ENCODE peak calls at places on chromosomes 16 and 17, in nine cellular contexts. A is HCT116, J is mesendoderm, V is H1, T is fibroblast of lung, D is GM23248, R is A549, K is neural progenitor cell, S is OCI-LY7. Z is an unnamed sample.

GRCh38 chr17:81386141-81386645 is 9.1 kb upstream of the BAHCC1 start:
- DNase-seq in A (no peak), J (peak), V (no peak), T (peak), D (no peak), R (no peak), K (no peak), S (no peak), Z (peak)

GRCh38 chr17:80289631-80290030 is 29.0 kb downstream of the RNF213 start:
- DNase-seq in A (no peak), J (no peak), V (no peak), T (no peak), D (no peak), R (no peak), K (no peak), S (no peak), Z (no peak)

GRCh38 chr17:78479369-78479768 is 97.8 kb downstream of the DNAH17 start:
- DNase-seq in A (no peak), J (no peak), V (no peak), T (no peak), D (no peak), R (no peak), K (no peak), S (no peak), Z (no peak)

GRCh38 chr16:933581-933980 is 37.2 kb downstream of the LMF1 start:
- DNase-seq in A (no peak), J (no peak), V (no peak), T (no peak), D (no peak), R (no peak), K (no peak), S (no peak), Z (no peak)

GRCh38 chr17:28394717-28395116 is 11.3 kb downstream of the SLC46A1 start:
- DNase-seq in A (no peak), J (peak), V (no peak), T (peak), D (peak), R (no peak), K (no peak), S (no peak), Z (no peak)

GRCh38 chr17:35708149-35708548 is 23.3 kb upstream of the RASL10B start:
- DNase-seq in A (no peak), J (no peak), V (no peak), T (no peak), D (no peak), R (no peak), K (no peak), S (no peak), Z (no peak)

GRCh38 chr17:63834431-63835166 is 7.1 kb upstream of the FTSJ3 start:
- DNase-seq in A (peak), J (peak), V (peak), T (peak), D (peak), R (peak), K (peak), S (peak), Z (peak)

GRCh38 chr17:74950207-74950606 is 14.5 kb downstream of the OTOP3 start:
- DNase-seq in A (no peak), J (no peak), V (no peak), T (no peak), D (no peak), R (no peak), K (no peak), S (no peak), Z (no peak)

GRCh38 chr16:2675021-2675420 is 7.3 kb upstream of the KCTD5 start:
- DNase-seq in A (no peak), J (no peak), V (no peak), T (no peak), D (no peak), R (no peak), K (no peak), S (no peak), Z (no peak)

GRCh38 chr17:43720311-43721060 is 38.1 kb downstream of the SOST start:
- DNase-seq in A (no peak), J (peak), V (peak), T (peak), D (peak), R (peak), K (peak), S (peak), Z (peak)

GRCh38 chr16:24776486-24777220 is 47.2 kb downstream of the TNRC6A start:
- DNase-seq in A (no peak), J (no peak), V (no peak), T (peak), D (peak), R (no peak), K (no peak), S (no peak), Z (no peak)

GRCh38 chr17:1709971-1710806 is at the start of gene TLCD2:
- DNase-seq in A (peak), J (peak), V (peak), T (peak), D (peak), R (peak), K (peak), S (no peak), Z (peak)

GRCh38 chr16:27199747-27200146 is 3.6 kb upstream of the KDM8 start:
- DNase-seq in A (no peak), J (no peak), V (no peak), T (peak), D (no peak), R (no peak), K (no peak), S (peak), Z (no peak)

GRCh38 chr17:43175213-43176118 is 4.5 kb downstream of the NBR1 start:
- DNase-seq in A (no peak), J (peak), V (no peak), T (peak), D (peak), R (no peak), K (no peak), S (no peak), Z (no peak)

GRCh38 chr17:78541488-78542237 is 35.5 kb downstream of the DNAH17 start:
- DNase-seq in A (peak), J (peak), V (no peak), T (peak), D (peak), R (peak), K (no peak), S (no peak), Z (no peak)

GRCh38 chr17:18889658-18890057 is 31.7 kb downstream of the PRPSAP2 start:
- DNase-seq in A (no peak), J (no peak), V (no peak), T (peak), D (no peak), R (no peak), K (no peak), S (no peak), Z (no peak)

GRCh38 chr17:78883090-78883532 is 19.9 kb downstream of the CEP295NL start:
- DNase-seq in A (peak), J (peak), V (no peak), T (peak), D (peak), R (peak), K (no peak), S (no peak), Z (no peak)

GRCh38 chr16:54932737-54933254 is 2.1 kb downstream of the IRX5 start:
- DNase-seq in A (no peak), J (peak), V (peak), T (peak), D (peak), R (no peak), K (peak), S (no peak), Z (peak)

GRCh38 chr17:55451203-55451641 is 29.6 kb upstream of the MMD start:
- DNase-seq in A (no peak), J (peak), V (no peak), T (peak), D (peak), R (peak), K (no peak), S (no peak), Z (no peak)

GRCh38 chr17:71472809-71473789 is 647.7 kb upstream of the SOX9 start:
- DNase-seq in A (peak), J (peak), V (no peak), T (peak), D (peak), R (peak), K (peak), S (peak), Z (peak)

GRCh38 chr17:75589017-75589918 is 1.7 kb downstream of the MYO15B start:
- DNase-seq in A (peak), J (peak), V (peak), T (peak), D (peak), R (peak), K (peak), S (peak), Z (peak)

DNA sequence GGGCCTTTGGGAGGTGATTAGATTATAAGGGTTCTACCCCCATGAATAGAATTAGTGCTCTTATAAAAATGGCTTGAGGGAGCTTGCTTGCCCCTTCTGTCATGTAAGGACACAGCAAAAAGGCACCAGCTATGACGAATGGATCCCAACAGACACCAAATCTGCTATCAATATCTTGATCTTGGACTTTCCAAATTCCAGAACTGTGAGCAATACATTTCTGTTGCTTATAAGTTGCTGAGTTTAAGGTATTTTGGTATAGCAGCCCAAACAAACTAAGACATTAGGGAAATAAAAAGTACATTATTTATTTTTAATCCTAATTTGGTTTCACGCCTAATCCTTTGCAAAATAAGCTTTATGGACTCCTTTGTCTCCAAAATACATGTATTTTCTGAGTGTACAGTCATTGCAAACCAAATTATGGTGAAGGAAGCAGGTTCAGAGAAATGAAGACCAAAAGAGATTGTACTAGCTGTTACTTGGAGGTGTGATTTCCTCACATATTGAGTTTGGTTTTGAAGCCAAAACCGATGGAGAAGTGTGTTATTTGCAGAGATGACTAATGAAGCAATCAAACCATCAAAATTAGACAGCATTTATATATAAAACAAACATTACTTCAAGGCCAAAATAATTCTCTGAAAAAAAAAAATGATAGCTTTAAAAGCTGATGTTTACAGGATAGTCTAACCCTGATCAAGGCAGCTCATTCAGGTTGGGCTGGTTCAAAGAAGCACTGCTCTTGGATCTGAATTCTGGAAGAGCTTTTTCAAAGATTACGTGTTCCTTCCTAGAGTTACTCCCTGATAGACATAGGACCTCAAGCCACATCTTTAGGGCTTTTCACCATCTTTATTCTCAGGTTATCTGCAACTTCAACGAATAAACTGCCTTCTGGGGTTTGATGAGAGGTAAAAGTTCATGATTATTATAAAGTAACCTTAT is 71.6 kb downstream of the MYO1D start:
- DNase-seq in A (no peak), J (no peak), V (no peak), T (no peak), D (peak), R (no peak), K (no peak), S (no peak), Z (no peak)
- H3K4me2 ChIP-seq in A (no peak), J (no peak), V (no peak), T (no peak), D (peak), R (no peak), K (no peak), S (no peak), Z (no peak)

GRCh38 chr16:10947211-10947787 is 2.9 kb downstream of the CLEC16A start:
- DNase-seq in A (no peak), J (no peak), V (no peak), T (no peak), D (no peak), R (no peak), K (no peak), S (no peak), Z (no peak)

GRCh38 chr16:10946308-10946707 is 1.9 kb downstream of the CLEC16A start:
- DNase-seq in A (no peak), J (peak), V (no peak), T (peak), D (no peak), R (no peak), K (peak), S (no peak), Z (peak)

GRCh38 chr16:10951016-10951415 is 6.7 kb downstream of the CLEC16A start:
- DNase-seq in A (no peak), J (peak), V (no peak), T (no peak), D (peak), R (no peak), K (no peak), S (no peak), Z (no peak)

GRCh38 chr16:10950393-10950792 is 6.0 kb downstream of the CLEC16A start:
- DNase-seq in A (no peak), J (peak), V (no peak), T (no peak), D (peak), R (no peak), K (no peak), S (no peak), Z (no peak)

GRCh38 chr16:10949424-10949970 is 5.1 kb downstream of the CLEC16A start:
- DNase-seq in A (no peak), J (peak), V (peak), T (peak), D (peak), R (peak), K (peak), S (peak), Z (peak)
- H3K27ac ChIP-seq in A (no peak), J (peak), V (no peak), T (no peak), D (no peak), R (no peak), K (no peak), S (peak), Z (peak)

GRCh38 chr17:7235693-7236665 is 1.7 kb upstream of the DVL2 start:
- DNase-seq in A (no peak), J (no peak), V (no peak), T (peak), D (peak), R (no peak), K (no peak), S (no peak), Z (no peak)
- H3K4me2 ChIP-seq in A (peak), J (no peak), V (no peak), T (peak), D (peak), R (peak), K (no peak), S (peak), Z (no peak)

DNA sequence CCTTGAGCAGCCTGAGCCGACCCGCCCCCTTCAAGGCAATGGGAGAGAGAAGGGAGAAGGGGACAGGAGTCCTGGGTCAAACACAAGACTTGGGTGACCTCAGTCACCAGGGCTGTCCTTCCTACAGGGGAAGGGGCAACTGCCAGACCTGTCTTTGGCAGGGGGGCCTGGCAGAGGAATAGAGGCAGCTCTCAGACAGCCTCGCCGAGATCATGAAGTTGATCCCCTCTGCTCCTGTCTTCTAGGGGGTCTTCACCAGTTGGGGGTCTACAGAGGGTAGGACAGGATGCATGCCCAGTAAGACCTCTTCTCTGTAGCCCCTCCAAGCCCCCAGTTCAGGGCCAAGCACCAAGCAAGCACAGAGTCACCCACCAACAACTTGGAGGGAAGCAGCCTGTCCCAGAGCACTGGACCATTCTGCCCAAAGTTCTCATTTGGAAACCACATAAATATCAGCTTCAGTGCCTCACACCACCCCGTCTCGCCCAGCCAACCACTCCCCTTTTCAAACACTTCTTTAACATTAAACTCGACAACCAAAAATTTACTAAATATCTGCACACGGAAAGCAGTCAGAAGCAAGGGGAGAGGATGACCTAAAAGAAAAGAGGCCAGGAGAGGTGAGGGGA is 7.8 kb downstream of the DOK4 start:
- DNase-seq in A (no peak), J (no peak), V (no peak), T (no peak), D (no peak), R (no peak), K (no peak), S (no peak), Z (no peak)
- H3K27ac ChIP-seq in A (no peak), J (no peak), V (no peak), T (no peak), D (no peak), R (peak), K (no peak), S (no peak), Z (no peak)

DNA sequence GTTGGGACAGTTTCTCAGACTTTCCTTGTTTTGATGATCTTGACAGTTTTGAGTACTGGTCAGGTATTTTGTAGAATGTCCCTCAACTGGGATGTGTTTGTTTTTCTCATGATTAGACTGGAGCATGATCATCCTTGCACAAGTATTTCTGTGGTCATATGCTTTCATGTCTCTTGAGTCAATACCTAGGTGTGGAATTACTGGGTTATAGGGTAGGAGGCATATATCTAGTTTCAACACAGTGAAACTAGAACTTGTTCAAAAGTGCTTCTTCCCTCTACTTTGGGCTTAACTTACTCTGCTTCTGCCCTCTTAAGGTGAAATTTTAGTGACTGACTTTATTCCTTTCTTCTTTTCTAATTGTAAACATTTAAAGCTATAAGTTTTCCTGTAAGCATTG is 30.1 kb downstream of the IKZF3 start:
- DNase-seq in A (no peak), J (no peak), V (no peak), T (no peak), D (no peak), R (no peak), K (no peak), S (no peak), Z (no peak)
- H3K4me2 ChIP-seq in A (no peak), J (no peak), V (no peak), T (no peak), D (no peak), R (no peak), K (no peak), S (no peak), Z (no peak)

DNA sequence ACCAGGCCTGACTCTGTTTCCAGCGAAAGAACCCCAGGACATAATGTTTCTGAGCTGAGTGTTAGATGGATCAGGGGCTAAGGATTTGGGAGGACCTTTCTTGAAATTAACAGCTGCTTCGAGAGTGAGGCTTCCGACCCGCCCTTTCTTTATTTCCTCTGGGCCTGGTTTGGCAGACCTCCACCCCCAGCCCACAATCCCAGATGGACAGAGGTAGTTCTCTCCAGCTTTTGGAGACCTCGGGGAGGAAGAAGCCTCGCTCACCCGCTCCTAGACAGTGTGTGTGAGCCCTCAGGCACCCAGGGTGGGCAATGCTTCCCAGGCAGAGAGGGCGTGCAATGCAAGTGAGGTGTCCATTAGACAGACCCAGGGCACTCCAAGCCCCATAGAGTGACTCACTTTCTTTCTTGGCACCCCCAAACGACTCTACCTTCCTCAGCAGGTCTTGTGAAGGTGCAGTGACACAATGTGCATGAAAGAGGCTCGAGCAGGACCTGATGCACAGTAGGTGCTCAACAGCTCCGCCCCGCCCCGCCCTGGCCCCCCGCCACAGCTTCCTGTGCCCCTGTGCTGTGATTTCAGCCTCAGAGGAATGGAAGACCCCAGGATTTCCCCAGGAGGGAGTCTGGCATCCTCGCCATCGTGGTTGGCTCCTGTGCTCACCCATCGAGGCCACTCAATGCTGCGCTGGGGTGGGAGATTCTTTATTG is 50.7 kb upstream of the TOB1 start:
- DNase-seq in A (no peak), J (no peak), V (no peak), T (no peak), D (no peak), R (no peak), K (no peak), S (no peak), Z (no peak)
- H3K27ac ChIP-seq in A (no peak), J (no peak), V (no peak), T (no peak), D (no peak), R (peak), K (no peak), S (no peak), Z (no peak)

GRCh38 chr16:57701759-57702371 is 7.3 kb downstream of the DRC7 start:
- DNase-seq in A (no peak), J (no peak), V (no peak), T (no peak), D (no peak), R (no peak), K (no peak), S (no peak), Z (no peak)

GRCh38 chr16:57704905-57705852 is 10.6 kb downstream of the DRC7 start:
- DNase-seq in A (no peak), J (no peak), V (no peak), T (no peak), D (no peak), R (no peak), K (no peak), S (no peak), Z (no peak)

GRCh38 chr16:57700801-57701551 is 6.4 kb downstream of the DRC7 start:
- DNase-seq in A (no peak), J (no peak), V (no peak), T (no peak), D (no peak), R (no peak), K (peak), S (no peak), Z (no peak)

GRCh38 chr16:57704011-57704904 is 9.7 kb downstream of the DRC7 start:
- DNase-seq in A (no peak), J (no peak), V (no peak), T (no peak), D (no peak), R (peak), K (no peak), S (no peak), Z (no peak)

GRCh38 chr16:57703416-57704010 is 8.9 kb downstream of the DRC7 start:
- DNase-seq in A (no peak), J (no peak), V (no peak), T (no peak), D (no peak), R (no peak), K (no peak), S (no peak), Z (no peak)
- H3K4me2 ChIP-seq in A (no peak), J (no peak), V (no peak), T (no peak), D (no peak), R (peak), K (no peak), S (no peak), Z (no peak)

DNA sequence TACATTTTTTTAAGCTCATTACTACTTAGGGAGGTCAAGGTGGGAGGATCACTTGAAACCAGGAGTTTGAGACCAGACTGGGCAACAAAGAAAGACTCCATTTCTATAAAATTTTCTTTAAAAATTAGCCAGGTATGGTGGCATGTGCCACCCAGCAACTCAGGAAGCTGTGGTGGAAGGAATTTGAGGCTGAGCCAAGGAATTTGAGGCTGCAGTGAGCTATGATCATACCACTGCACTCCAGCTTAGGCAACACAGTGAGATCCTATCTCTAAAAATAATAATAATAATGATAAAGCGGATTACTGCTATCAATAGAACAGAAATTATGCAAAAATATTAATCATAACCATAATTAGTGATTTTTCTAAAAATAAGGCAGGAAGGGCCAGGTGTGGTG is 170.3 kb downstream of the COPRS start:
- DNase-seq in A (no peak), J (no peak), V (no peak), T (peak), D (peak), R (no peak), K (no peak), S (no peak), Z (no peak)
- H3K27ac ChIP-seq in A (no peak), J (no peak), V (no peak), T (no peak), D (no peak), R (no peak), K (no peak), S (no peak), Z (no peak)

Z was measured in GM23338.